ENCODE peak calls at places on chromosomes 3 and 15, in eight cellular contexts. U is endothelial cell of umbilical vein, B is stomach, J is spleen, S is MM.1S, I is body of pancreas, R is adrenal gland, E is lung. O is an unnamed sample.

GRCh38 chr3:135412475-135412874 is 553.1 kb upstream of the PPP2R3A start:
- DNase-seq in J (no peak), E (no peak), S (no peak), B (no peak), R (no peak), U (no peak), I (no peak), O (no peak)

GRCh38 chr3:122563717-122564025 is 429 bp downstream of the PARP9 start:
- DNase-seq in U (no peak), R (peak), B (no peak), S (no peak), E (peak), I (peak), J (no peak), O (no peak)

GRCh38 chr3:98070840-98071239 is 16.1 kb upstream of the OR5AC2 start:
- DNase-seq in B (no peak), I (no peak), E (no peak), U (no peak), J (no peak), R (no peak), S (no peak), O (no peak)

GRCh38 chr3:50245831-50246516 is 10.0 kb downstream of the GNAI2 start:
- DNase-seq in B (peak), U (peak), S (peak), J (peak), R (peak), E (peak), I (peak), O (peak)

GRCh38 chr3:80618295-80619256 is 850.8 kb upstream of the ROBO1 start:
- DNase-seq in J (no peak), U (peak), R (no peak), E (no peak), B (no peak), I (no peak), S (no peak), O (no peak)

GRCh38 chr15:85730001-85730820 is 64.5 kb downstream of the KLHL25 start:
- DNase-seq in B (no peak), S (peak), J (no peak), I (peak), U (peak), R (no peak), E (no peak), O (no peak)

GRCh38 chr3:25289663-25290062 is 138.4 kb upstream of the RARB start:
- DNase-seq in S (no peak), J (no peak), I (no peak), R (no peak), E (no peak), U (no peak), B (no peak), O (no peak)

GRCh38 chr15:68794869-68795268 is 25.8 kb downstream of the ANP32A start:
- DNase-seq in R (no peak), U (no peak), E (no peak), I (no peak), S (no peak), J (no peak), B (no peak), O (no peak)

GRCh38 chr3:153963012-153963411 is 158.2 kb upstream of the ARHGEF26 start:
- DNase-seq in J (no peak), B (no peak), S (no peak), U (no peak), E (no peak), R (no peak), I (no peak), O (no peak)

GRCh38 chr15:93495799-93496637 is 407.0 kb upstream of the RGMA start:
- DNase-seq in J (no peak), S (no peak), I (no peak), E (no peak), B (no peak), U (no peak), R (no peak), O (no peak)

GRCh38 chr15:50438251-50438650 is 14.0 kb downstream of the USP8 start:
- DNase-seq in E (no peak), B (no peak), R (no peak), U (no peak), J (no peak), I (no peak), S (no peak), O (no peak)

GRCh38 chr15:50435772-50436171 is 11.6 kb downstream of the USP8 start:
- DNase-seq in U (no peak), E (no peak), J (no peak), I (no peak), R (no peak), B (no peak), S (no peak), O (no peak)

GRCh38 chr15:50440932-50441331 is 16.7 kb downstream of the USP8 start:
- DNase-seq in B (no peak), S (no peak), I (no peak), U (no peak), J (no peak), R (no peak), E (no peak), O (no peak)
- TF ChIP-seq CTCF in B (no peak), S (no peak), I (no peak), U (no peak), J (no peak), R (no peak), E (no peak), O (no peak)

GRCh38 chr3:105845488-105845887 is 23.3 kb downstream of the CBLB start:
- DNase-seq in J (no peak), I (no peak), S (no peak), U (no peak), R (no peak), E (no peak), B (no peak), O (no peak)

GRCh38 chr3:105846809-105847208 is 22.0 kb downstream of the CBLB start:
- DNase-seq in E (no peak), U (no peak), B (no peak), I (no peak), S (no peak), J (no peak), R (no peak), O (no peak)

GRCh38 chr3:105848821-105849220 is 20.0 kb downstream of the CBLB start:
- DNase-seq in J (no peak), B (no peak), S (no peak), I (no peak), U (no peak), R (no peak), E (no peak), O (no peak)

GRCh38 chr3:105847452-105847851 is 21.4 kb downstream of the CBLB start:
- DNase-seq in S (no peak), I (no peak), E (no peak), B (no peak), J (no peak), R (no peak), U (no peak), O (no peak)

DNA sequence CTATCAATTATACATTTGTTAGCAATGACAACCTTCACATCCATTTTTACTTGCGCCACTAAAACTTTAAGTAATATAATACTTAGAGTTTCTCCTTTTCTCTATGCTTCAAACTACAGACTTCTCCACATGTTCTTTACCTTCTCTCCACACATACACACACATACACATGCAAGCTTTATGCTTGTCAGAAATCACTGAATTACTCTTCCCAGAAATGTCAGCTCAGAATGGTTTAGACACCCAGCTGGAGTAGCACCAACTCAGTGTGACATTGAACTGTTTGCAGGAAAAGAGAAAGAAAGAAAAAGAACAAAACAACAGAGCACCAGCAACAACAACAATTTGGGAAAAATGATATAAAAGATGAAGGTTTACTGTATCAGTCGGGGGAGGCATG is 20.9 kb downstream of the CBLB start:
- DNase-seq in E (no peak), S (no peak), B (no peak), J (no peak), I (no peak), R (no peak), U (no peak), O (no peak)
- H3K27ac ChIP-seq in E (no peak), S (no peak), B (no peak), J (no peak), I (no peak), R (no peak), U (no peak), O (no peak)

DNA sequence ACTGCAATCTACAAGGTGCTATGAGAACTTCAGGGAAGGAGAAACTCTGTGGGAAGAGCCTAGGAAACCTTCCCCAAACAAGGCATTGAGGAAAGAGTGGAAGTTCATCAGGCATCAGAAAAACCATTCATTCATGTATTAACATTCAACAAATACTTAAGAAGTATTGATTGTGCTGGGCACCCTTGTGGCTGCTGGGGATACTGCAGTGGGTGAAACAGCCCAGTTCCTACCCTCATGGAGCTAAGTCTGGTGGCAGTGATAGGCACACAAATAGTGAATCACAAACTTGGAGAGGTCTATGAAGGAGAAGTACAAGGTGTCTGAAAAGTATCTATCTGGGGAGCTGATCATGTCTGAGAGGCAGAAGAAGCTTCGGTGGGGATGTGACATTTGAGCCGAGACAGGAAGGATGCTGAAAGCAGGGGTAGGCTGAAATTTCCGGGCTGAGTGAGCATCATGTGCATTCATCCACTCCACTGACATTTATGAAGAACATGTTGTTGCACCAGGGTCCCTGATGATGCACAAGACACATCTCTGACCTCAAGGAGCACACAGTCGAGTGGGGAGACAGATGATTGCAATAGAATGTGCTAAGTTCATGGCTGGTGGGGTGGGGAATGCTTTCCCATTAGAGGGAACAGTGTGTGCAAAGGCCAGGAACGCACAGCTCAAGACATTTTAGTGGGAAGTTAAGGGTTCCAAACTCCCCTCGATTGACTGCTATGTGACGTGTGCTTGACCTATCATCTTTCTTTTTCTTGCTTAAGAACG is 309.0 kb upstream of the ICE2 start:
- DNase-seq in E (no peak), S (no peak), U (peak), J (no peak), I (no peak), B (no peak), R (no peak), O (no peak)
- TF ChIP-seq CTCF in E (peak), S (peak), U (peak), J (peak), I (peak), B (no peak), R (peak), O (peak)

GRCh38 chr15:63719281-63719680 is 114.5 kb downstream of the HERC1 start:
- DNase-seq in B (no peak), I (peak), E (no peak), U (no peak), J (no peak), S (no peak), R (peak), O (no peak)
- H3K27ac ChIP-seq in B (peak), I (peak), E (peak), U (no peak), J (no peak), S (no peak), R (peak), O (no peak)

GRCh38 chr15:40471105-40471777 is 457 bp downstream of the CHST14 start:
- DNase-seq in B (no peak), J (peak), R (peak), S (no peak), E (no peak), U (peak), I (no peak), O (no peak)
- TF ChIP-seq CTCF in B (no peak), J (no peak), R (no peak), S (no peak), E (no peak), U (no peak), I (no peak), O (no peak)

DNA sequence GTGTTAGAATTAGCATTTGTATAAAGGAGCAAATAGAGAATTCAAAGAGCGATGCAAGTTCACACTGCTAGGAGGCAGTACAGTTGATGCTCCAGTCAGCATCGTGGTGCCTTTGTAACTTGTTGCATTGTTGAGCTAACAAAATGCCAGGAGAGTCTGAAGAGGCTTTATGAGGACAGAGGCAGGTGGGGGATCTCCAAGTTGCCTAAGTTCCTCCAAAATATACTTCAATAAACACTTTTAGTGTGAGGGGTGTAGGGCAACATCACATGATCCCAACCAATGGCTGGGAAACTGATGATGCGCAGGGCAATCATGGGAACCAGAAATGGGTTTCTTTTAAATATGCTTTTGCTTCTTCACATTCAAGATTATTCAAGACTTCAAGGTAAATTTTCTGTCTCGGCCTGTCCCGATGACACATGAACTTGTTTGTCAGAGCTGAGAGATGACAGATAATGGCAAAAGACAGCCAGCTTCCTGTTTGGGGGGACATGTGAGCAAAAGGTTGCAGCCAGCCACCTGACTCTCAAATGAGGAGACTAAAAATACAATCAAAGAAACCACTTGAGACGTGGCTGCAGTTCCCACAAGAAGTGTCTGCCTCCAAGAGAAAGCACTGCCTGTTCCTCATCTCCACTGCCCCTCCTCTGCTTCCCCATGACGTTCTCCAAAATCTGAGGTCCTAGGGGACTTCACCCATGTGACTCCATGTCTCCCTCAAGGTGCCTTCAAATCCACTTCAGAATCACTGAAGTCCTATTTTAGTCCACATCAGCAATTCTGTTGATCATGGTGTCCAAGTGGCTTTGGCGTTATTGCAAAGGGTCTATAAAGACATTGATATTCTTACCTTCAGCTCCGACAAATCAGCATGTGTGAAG is 39.3 kb downstream of the KLHL6 start:
- DNase-seq in U (no peak), B (no peak), R (no peak), J (no peak), E (no peak), S (peak), I (no peak), O (no peak)
- H3K27ac ChIP-seq in U (no peak), B (no peak), R (no peak), J (peak), E (no peak), S (peak), I (no peak), O (peak)

GRCh38 chr3:119013951-119014350 is 20.7 kb downstream of the IGSF11 start:
- DNase-seq in R (no peak), U (no peak), S (no peak), B (no peak), I (no peak), J (no peak), E (no peak), O (no peak)

GRCh38 chr3:119025390-119025789 is 9.3 kb downstream of the IGSF11 start:
- DNase-seq in S (no peak), J (no peak), U (no peak), E (no peak), R (no peak), B (no peak), I (no peak), O (no peak)

GRCh38 chr3:119018690-119019463 is 15.8 kb downstream of the IGSF11 start:
- DNase-seq in I (no peak), R (peak), U (no peak), S (no peak), E (no peak), J (no peak), B (no peak), O (no peak)

GRCh38 chr3:119015942-119016341 is 18.7 kb downstream of the IGSF11 start:
- DNase-seq in E (no peak), J (no peak), R (no peak), I (no peak), B (no peak), U (no peak), S (no peak), O (no peak)

DNA sequence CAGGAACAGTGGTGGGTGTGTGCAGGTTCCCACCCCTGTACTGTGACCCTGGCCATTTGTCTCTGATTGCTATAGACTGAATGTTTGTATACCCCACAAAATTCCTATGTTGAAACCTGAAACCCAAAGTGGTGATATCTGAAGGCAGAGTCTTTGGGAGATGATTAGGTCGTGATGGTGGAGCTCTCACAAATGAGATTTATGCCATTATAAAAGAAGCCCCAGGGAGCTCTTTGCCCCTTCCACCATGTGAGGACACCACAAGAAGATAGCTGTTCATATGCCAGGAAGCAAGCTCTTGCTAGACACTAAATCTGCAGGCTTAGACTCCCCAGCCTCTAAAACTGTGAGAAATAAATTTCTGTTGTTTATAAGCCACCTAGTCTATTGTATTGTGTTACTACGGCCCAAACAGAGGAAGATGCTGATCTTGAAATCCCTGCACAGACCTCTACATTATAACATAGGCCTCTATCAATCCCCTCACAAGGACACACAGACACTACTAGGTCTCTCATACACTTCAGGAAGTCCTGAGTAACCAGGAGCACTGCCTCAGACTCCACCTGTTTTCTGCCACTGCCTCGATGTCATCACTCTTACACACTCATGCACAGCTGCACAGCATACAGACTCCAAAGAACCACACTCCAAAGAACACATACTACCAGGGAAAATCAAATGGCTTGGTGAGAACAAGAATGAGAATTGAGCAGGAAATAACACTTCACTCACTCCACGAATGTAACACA is 14.7 kb downstream of the IGSF11 start:
- DNase-seq in E (no peak), S (no peak), R (no peak), U (no peak), I (no peak), B (no peak), J (no peak), O (no peak)
- TF ChIP-seq CTCF in E (no peak), S (no peak), R (no peak), U (no peak), I (no peak), B (no peak), J (no peak), O (no peak)

O was measured in esophagus squamous epithelium.